ENCODE peak calls at places on chromosomes 7 and 10, in five cellular contexts. J is body of pancreas, I is cardiac muscle cell, K is lower lobe of right lung, P is Peyer's patch. Y is an unnamed sample.

GRCh38 chr7:79361214-79361613 is 92.3 kb downstream of the MAGI2 start:
- DNase-seq in K (no peak), P (no peak), I (no peak), J (no peak), Y (no peak)

GRCh38 chr10:98361131-98361633 is 53.8 kb downstream of the PYROXD2 start:
- DNase-seq in J (peak), I (peak), K (peak), P (peak), Y (peak)

GRCh38 chr10:2097937-2098336 is 360.6 kb upstream of the ADARB2 start:
- DNase-seq in P (no peak), K (no peak), I (no peak), J (no peak), Y (no peak)

GRCh38 chr10:129517680-129518057 is 50.6 kb downstream of the MGMT start:
- DNase-seq in I (no peak), J (no peak), P (no peak), K (no peak), Y (no peak)

GRCh38 chr10:6962576-6962975 is 382.5 kb upstream of the PRKCQ start:
- DNase-seq in K (no peak), P (no peak), J (no peak), I (no peak), Y (no peak)

GRCh38 chr7:97357459-97357858 is 240.0 kb downstream of the SDHAF3 start:
- DNase-seq in I (no peak), J (no peak), K (no peak), P (no peak), Y (no peak)

GRCh38 chr10:95840121-95840520 is 67.7 kb upstream of the CC2D2B start:
- DNase-seq in P (no peak), I (no peak), J (no peak), K (no peak), Y (no peak)

GRCh38 chr7:144656960-144657359 is 178.9 kb downstream of the TPK1 start:
- DNase-seq in I (peak), K (no peak), P (no peak), J (peak), Y (no peak)

GRCh38 chr10:108184129-108184528 is 1019.6 kb upstream of the SORCS1 start:
- DNase-seq in I (no peak), J (no peak), K (no peak), P (no peak), Y (no peak)

GRCh38 chr7:44158060-44158872 is 17.1 kb upstream of the MYL7 start:
- DNase-seq in I (no peak), J (no peak), P (peak), K (no peak), Y (no peak)

GRCh38 chr7:21722371-21722770 is 179.5 kb downstream of the DNAH11 start:
- DNase-seq in K (no peak), I (no peak), P (no peak), J (no peak), Y (no peak)

DNA sequence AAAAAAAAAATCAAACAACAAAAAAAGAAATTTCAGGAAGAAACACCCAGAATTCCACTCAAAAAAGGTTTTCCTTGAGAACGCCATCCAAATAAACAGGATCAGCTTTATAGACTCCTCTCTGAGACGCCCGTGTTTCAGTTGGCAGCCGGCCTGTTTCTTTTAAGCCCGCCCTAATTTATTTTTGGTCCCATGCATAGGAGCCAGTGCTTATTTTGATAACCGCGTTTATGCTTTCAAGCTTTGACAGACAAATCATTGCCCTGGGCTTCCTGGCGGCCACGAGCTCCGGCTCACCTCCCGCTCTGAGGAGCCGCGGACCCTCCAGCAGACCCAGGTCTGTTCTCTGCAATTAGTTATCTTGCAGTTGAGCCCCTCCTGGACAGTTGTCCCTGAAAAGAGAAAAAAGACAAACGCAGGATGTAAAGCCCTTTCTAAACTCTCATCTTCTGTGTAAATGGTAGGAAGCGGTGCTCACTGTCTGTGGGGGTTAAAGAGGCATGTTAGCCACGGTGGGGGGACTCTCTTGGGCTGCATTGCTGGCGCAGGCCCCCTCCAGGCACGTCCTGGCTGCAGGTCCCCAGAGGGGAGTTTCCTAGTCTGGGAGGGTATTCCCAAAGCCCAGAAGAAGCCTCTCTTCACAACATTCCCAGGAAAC is 22.2 kb upstream of the UNCX start:
- DNase-seq in K (no peak), I (no peak), P (no peak), J (no peak), Y (no peak)
- H3K4me3 ChIP-seq in K (no peak), I (no peak), P (no peak), J (no peak), Y (peak)

DNA sequence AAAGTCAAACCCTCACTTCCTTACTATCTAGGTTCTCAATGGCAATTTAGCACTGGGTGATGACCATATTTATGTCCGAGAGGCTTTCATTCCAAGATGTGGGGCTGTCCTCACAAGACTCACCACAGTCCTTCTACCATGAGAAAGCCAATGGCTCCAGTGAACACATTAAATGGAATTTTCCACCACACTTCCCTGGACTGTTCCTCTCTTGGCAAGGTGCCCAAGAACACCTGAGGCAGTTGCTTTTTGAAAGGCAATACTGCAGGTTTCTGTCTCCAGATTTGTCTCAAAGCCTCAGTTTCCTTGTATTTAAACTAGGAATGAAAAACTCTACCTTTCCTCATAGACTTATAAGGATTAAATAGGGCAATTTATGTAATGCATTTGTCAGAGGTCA is 24.2 kb downstream of the AFAP1L2 start:
- DNase-seq in P (no peak), I (no peak), J (peak), K (no peak), Y (no peak)
- H3K27ac ChIP-seq in P (peak), I (no peak), J (no peak), K (no peak), Y (no peak)

GRCh38 chr7:157656195-157656769 is 319.5 kb downstream of the DNAJB6 start:
- DNase-seq in K (no peak), J (no peak), P (peak), I (no peak), Y (no peak)
- TF ChIP-seq CTCF in K (no peak), J (no peak), P (no peak), I (no peak), Y (no peak)

DNA sequence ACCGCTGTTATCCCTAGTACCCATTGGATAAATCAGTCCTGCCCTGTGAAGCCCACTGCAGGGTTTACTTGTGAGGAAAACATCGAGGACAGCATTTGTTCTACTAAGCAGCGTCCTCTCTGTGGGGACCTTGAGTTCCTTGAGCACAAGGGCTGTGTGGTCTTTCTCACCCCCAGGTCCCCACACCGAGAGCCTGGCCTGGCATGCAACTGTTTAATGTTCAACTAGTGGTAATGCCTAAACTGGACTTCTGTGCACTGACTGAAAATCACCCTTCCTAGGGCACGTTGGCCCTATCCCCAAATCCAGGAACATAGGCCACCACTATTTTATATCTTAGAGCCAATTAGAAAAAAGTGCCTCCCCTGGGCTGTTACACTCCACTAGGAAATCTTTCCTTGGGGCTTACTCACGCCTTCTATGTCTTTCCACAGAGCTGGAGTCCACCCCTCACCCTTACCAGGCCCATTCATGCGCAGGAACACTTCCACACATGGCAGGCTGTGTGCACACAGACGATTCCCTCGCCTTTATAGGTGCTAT is 1.7 kb upstream of the TMEM213 start:
- DNase-seq in I (no peak), P (no peak), K (no peak), J (no peak), Y (no peak)
- H3K4me3 ChIP-seq in I (no peak), P (no peak), K (no peak), J (no peak), Y (no peak)

DNA sequence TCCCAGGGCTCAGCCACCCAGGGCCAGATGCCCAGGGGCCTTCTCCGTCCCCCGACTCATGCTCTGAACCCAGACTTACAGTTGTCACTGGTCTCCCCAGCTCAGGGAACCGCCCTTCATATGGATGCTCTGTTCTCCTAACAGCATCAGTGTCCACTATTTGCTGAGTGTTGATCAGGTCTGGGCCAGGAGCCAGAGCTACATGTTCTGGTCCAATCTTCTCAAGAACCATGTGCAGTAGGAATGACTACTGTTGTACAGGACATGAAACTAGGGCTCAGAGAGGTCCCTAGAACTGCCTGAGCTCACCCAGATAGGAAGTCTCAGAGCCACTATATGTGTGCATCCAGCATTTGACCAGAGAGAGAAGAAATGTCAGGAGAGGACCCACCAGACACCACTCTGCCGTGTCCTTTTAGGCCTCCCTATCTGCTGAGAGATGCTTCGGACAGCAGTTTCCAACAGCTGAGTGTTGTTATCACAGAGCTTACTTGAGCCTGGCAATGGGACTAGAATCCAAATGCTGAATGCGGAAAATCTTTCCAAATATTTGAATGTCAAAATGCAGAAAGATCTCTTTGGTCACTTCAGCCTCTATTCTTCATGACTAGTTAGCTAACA is 246.2 kb downstream of the TNS3 start:
- DNase-seq in P (no peak), I (no peak), J (no peak), K (no peak), Y (no peak)
- H3K27ac ChIP-seq in P (no peak), I (no peak), J (no peak), K (no peak), Y (peak)

DNA sequence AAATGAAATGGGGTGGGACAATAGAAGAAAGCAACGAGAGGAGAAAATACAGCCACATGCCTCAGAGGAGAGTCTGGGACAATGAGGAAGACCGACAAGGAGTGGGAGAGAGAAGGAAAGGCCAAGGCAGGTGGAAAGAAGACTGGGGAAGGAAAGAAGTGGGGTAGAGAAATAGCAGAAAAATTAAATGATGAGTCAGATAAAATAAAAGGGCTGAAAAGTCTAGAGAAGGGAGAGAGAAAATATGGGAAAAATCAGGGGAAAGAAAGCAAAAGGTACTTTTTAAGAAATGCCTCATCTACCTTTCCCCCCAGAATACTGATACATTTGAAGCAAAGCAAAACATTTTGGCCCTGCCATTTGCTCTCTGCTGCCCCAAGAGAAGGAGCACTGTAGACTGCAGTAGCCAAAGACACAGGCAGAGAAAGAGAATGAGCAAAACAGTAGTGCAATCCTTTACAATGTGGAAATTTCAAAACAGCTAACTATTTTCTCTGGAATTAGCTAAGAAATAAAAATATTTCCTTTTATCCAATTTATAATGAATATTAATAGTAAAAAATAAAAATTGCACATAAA is 14.5 kb downstream of the GBX1 start:
- DNase-seq in I (no peak), K (no peak), P (no peak), J (no peak), Y (no peak)
- TF ChIP-seq CTCF in I (peak), K (no peak), P (no peak), J (no peak), Y (no peak)

Y was measured in thoracic aorta.